ENCODE peak calls at places on chromosome 15, in four cellular contexts. S, J, L and X are unnamed samples.

GRCh38 chr15:54789377-54789776 is 407.4 kb downstream of the RSL24D1 start:
- DNase-seq in S (no peak), J (no peak), L (no peak), X (no peak)

GRCh38 chr15:70596354-70597055 is 166.9 kb downstream of the UACA start:
- DNase-seq in S (no peak), J (peak), L (no peak), X (no peak)

GRCh38 chr15:78093242-78094020 is 1.1 kb downstream of the SH2D7 start:
- DNase-seq in S (no peak), J (peak), L (no peak), X (no peak)

GRCh38 chr15:89828324-89829145 is 13.9 kb upstream of the ANPEP start:
- DNase-seq in S (no peak), J (peak), L (no peak), X (no peak)

GRCh38 chr15:35043380-35044095 is 41.6 kb downstream of the NANOGP8 start:
- DNase-seq in S (no peak), J (no peak), L (no peak), X (no peak)

GRCh38 chr15:74525946-74526345 is 15.1 kb upstream of the ARID3B start:
- DNase-seq in S (peak), J (peak), L (no peak), X (no peak)

GRCh38 chr15:60426870-60427528 is 29.2 kb upstream of the ANXA2 start:
- DNase-seq in S (no peak), J (peak), L (no peak), X (no peak)

GRCh38 chr15:63587527-63587926 is 9.7 kb upstream of the FBXL22 start:
- DNase-seq in S (no peak), J (peak), L (no peak), X (no peak)

GRCh38 chr15:52008698-52009434 is 10.2 kb upstream of the MAPK6 start:
- DNase-seq in S (peak), J (no peak), L (peak), X (no peak)

GRCh38 chr15:79431636-79432344 is at the start of gene MINAR1:
- DNase-seq in S (no peak), J (peak), L (no peak), X (peak)

GRCh38 chr15:77012868-77013267 is 17.9 kb downstream of the PSTPIP1 start:
- DNase-seq in S (no peak), J (no peak), L (no peak), X (no peak)

GRCh38 chr15:79084308-79084968 is 6.1 kb downstream of the RASGRF1 start:
- DNase-seq in S (no peak), J (no peak), L (no peak), X (no peak)

GRCh38 chr15:73617310-73617709 is 15.9 kb downstream of the NPTN start:
- DNase-seq in S (no peak), J (no peak), L (no peak), X (no peak)

GRCh38 chr15:23447107-23447500 is at the start of gene GOLGA6L2:
- DNase-seq in S (peak), J (no peak), L (no peak), X (no peak)

GRCh38 chr15:71278989-71279756 is 163.9 kb downstream of the THSD4 start:
- DNase-seq in S (no peak), J (peak), L (no peak), X (no peak)

GRCh38 chr15:94234300-94234699 is 2.9 kb downstream of the MCTP2 start:
- DNase-seq in S (no peak), J (no peak), L (no peak), X (no peak)

DNA sequence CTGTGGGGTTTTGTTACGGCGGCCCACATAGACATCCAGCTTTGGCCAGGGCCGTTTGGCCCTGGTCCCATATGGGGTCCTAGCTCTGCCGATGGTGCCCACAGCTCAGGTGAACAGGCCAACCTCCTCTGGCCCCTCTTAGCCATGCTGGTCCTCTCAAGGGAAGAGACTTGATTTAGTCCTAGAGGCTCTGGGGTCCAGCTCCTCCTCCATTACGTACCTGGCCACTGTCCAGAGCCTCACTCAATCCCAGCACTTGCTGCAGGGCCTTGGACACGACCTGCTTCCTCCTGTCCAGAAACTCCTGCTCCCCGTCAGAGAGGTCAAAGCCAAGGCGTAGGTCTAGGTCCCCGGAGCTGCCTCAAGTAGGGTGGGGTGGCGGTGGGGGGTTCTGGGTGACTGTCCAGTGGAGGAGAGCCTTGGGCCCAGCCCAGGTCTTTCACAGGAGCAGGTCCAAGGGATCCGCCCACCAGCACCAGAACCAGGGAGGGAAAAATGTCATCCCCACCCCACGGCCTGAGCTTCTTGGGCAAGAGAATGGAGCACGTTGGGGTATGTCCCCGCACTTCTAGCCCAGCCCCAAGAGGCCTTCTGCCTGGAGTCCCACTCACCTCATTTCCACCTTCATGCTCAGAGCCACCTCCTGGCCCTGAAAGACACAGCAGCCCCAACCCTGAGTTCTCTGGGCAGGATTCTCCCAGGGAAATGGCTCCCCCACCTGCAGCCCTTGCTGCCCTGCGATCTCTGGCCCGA is 6.8 kb downstream of the PLA2G4F start:
- DNase-seq in S (no peak), J (no peak), L (no peak), X (no peak)
- TF ChIP-seq CHD1 in S (no peak), J (no peak), L (no peak), X (no peak)

GRCh38 chr15:44195151-44195740 is at the start of gene FRMD5:
- DNase-seq in S (peak), J (peak), L (peak), X (peak)

GRCh38 chr15:44188810-44189209 is 6.3 kb downstream of the FRMD5 start:
- DNase-seq in S (no peak), J (no peak), L (no peak), X (no peak)

GRCh38 chr15:44199393-44199792 is 4.3 kb upstream of the FRMD5 start:
- DNase-seq in S (no peak), J (no peak), L (no peak), X (no peak)

GRCh38 chr15:44193651-44194396 is 1.2 kb downstream of the FRMD5 start:
- DNase-seq in S (no peak), J (peak), L (no peak), X (no peak)

GRCh38 chr15:44194397-44195150 is 497 bp downstream of the FRMD5 start:
- DNase-seq in S (peak), J (peak), L (no peak), X (no peak)
- TF ChIP-seq CHD1 in S (no peak), J (no peak), L (no peak), X (no peak)

GRCh38 chr15:39251413-39252197 is 329.3 kb upstream of the THBS1 start:
- DNase-seq in S (no peak), J (peak), L (peak), X (no peak)
- TF ChIP-seq CHD1 in S (no peak), J (no peak), L (no peak), X (no peak)

DNA sequence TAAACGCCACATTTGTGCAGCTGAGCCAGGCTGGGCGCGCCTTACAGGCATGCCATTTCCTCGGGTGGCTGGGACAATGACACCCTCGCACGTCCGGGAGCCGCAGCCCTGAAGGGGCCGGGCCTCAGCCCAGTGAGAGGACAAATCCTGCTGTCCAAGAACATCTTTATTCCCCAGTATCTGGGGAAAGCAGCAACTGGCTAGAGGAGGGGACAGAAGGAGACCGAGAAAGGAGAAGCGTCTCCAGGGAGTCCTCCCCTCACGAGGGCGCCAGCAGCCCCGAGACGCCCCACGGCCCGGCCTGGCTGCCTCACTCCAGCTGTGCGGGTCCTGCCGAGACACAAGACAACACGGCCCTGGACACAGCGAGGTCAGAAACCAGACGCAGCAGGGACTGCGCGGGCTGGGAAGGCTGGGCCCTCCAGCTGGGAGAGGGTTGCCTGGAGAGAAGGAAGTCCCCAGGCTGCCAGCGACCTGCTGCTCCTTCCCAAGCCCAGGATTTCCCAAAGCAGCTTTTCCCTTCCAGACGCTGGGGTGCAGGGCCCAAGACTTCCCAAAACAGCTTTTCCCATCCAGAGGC is 130.2 kb downstream of the CHSY1 start:
- DNase-seq in S (peak), J (peak), L (no peak), X (no peak)
- TF ChIP-seq CHD1 in S (no peak), J (no peak), L (no peak), X (no peak)

GRCh38 chr15:85676332-85676731 is 118.4 kb downstream of the KLHL25 start:
- DNase-seq in S (no peak), J (no peak), L (no peak), X (no peak)
- TF ChIP-seq CHD1 in S (no peak), J (no peak), L (no peak), X (no peak)

GRCh38 chr15:38576261-38576660 is 11.6 kb upstream of the RASGRP1 start:
- DNase-seq in S (no peak), J (no peak), L (no peak), X (no peak)
- TF ChIP-seq CHD1 in S (no peak), J (no peak), L (no peak), X (no peak)

GRCh38 chr15:56052389-56053045 is 59.1 kb upstream of the NEDD4 start:
- DNase-seq in S (peak), J (peak), L (no peak), X (no peak)
- TF ChIP-seq CHD1 in S (no peak), J (no peak), L (no peak), X (no peak)

GRCh38 chr15:44729394-44729913 is 6.9 kb upstream of the TRIM69 start:
- DNase-seq in S (peak), J (peak), L (no peak), X (no peak)
- TF ChIP-seq CHD1 in S (no peak), J (no peak), L (no peak), X (no peak)